ENCODE peak calls at places on chromosomes 2 and 18, in nine cellular contexts. One of them, this sample, is unnamed. For H3K4me1, the result is how much of the 10 kb centered on the place peaks cover.

GRCh38 chr2:207467716-207468347 is 61.9 kb upstream of the CREB1 start:
- DNase-seq in breast epithelium: no peak
- DNase-seq in pancreas: no peak
- DNase-seq in PC-9: no peak
- DNase-seq in psoas muscle: no peak
- DNase-seq in hepatocyte: no peak
- DNase-seq in left ventricle myocardium inferior: no peak
- DNase-seq in fibroblast of lung: peak
- DNase-seq in SK-N-SH: no peak
- DNase-seq in this sample: peak

GRCh38 chr18:74378179-74378682 is 62.6 kb downstream of the C18orf63 start:
- DNase-seq in PC-9: no peak
- DNase-seq in fibroblast of lung: no peak
- DNase-seq in left ventricle myocardium inferior: no peak
- DNase-seq in hepatocyte: no peak
- DNase-seq in SK-N-SH: no peak
- DNase-seq in pancreas: no peak
- DNase-seq in breast epithelium: no peak
- DNase-seq in psoas muscle: peak
- DNase-seq in this sample: no peak

GRCh38 chr2:88657131-88657530 is 29.9 kb upstream of the EIF2AK3 start:
- DNase-seq in hepatocyte: peak
- DNase-seq in PC-9: peak
- DNase-seq in left ventricle myocardium inferior: no peak
- DNase-seq in psoas muscle: no peak
- DNase-seq in SK-N-SH: no peak
- DNase-seq in breast epithelium: no peak
- DNase-seq in pancreas: no peak
- DNase-seq in fibroblast of lung: no peak
- DNase-seq in this sample: peak

GRCh38 chr2:214382229-214382628 is 28.6 kb upstream of the VWC2L start:
- DNase-seq in fibroblast of lung: no peak
- DNase-seq in pancreas: no peak
- DNase-seq in PC-9: no peak
- DNase-seq in breast epithelium: no peak
- DNase-seq in psoas muscle: no peak
- DNase-seq in left ventricle myocardium inferior: no peak
- DNase-seq in hepatocyte: no peak
- DNase-seq in SK-N-SH: no peak
- DNase-seq in this sample: peak

GRCh38 chr18:10081477-10081876 is 167.7 kb downstream of the VAPA start:
- DNase-seq in breast epithelium: no peak
- DNase-seq in hepatocyte: peak
- DNase-seq in fibroblast of lung: peak
- DNase-seq in pancreas: no peak
- DNase-seq in SK-N-SH: no peak
- DNase-seq in left ventricle myocardium inferior: no peak
- DNase-seq in PC-9: no peak
- DNase-seq in psoas muscle: no peak
- DNase-seq in this sample: no peak

GRCh38 chr18:67410671-67411070 is 105.8 kb downstream of the DSEL start:
- DNase-seq in left ventricle myocardium inferior: no peak
- DNase-seq in pancreas: no peak
- DNase-seq in PC-9: no peak
- DNase-seq in SK-N-SH: no peak
- DNase-seq in breast epithelium: no peak
- DNase-seq in hepatocyte: no peak
- DNase-seq in fibroblast of lung: peak
- DNase-seq in psoas muscle: no peak
- DNase-seq in this sample: no peak

GRCh38 chr2:109525836-109526235 is 87.9 kb downstream of the SEPTIN10 start:
- DNase-seq in left ventricle myocardium inferior: no peak
- DNase-seq in fibroblast of lung: no peak
- DNase-seq in PC-9: no peak
- DNase-seq in SK-N-SH: no peak
- DNase-seq in breast epithelium: no peak
- DNase-seq in psoas muscle: no peak
- DNase-seq in hepatocyte: no peak
- DNase-seq in pancreas: no peak
- DNase-seq in this sample: no peak

GRCh38 chr18:12890500-12890899 is 6.5 kb upstream of the PTPN2 start:
- DNase-seq in psoas muscle: no peak
- DNase-seq in SK-N-SH: no peak
- DNase-seq in left ventricle myocardium inferior: no peak
- DNase-seq in PC-9: peak
- DNase-seq in pancreas: no peak
- DNase-seq in breast epithelium: no peak
- DNase-seq in fibroblast of lung: no peak
- DNase-seq in hepatocyte: no peak
- DNase-seq in this sample: no peak

GRCh38 chr18:49623571-49623970 is 61.7 kb downstream of the LIPG start:
- DNase-seq in psoas muscle: no peak
- DNase-seq in hepatocyte: no peak
- DNase-seq in PC-9: no peak
- DNase-seq in SK-N-SH: no peak
- DNase-seq in pancreas: no peak
- DNase-seq in breast epithelium: no peak
- DNase-seq in fibroblast of lung: no peak
- DNase-seq in left ventricle myocardium inferior: no peak
- DNase-seq in this sample: peak

GRCh38 chr18:21991081-21991534 is 178.3 kb upstream of the GATA6 start:
- DNase-seq in fibroblast of lung: no peak
- DNase-seq in breast epithelium: no peak
- DNase-seq in hepatocyte: peak
- DNase-seq in SK-N-SH: no peak
- DNase-seq in pancreas: no peak
- DNase-seq in psoas muscle: no peak
- DNase-seq in left ventricle myocardium inferior: no peak
- DNase-seq in PC-9: no peak
- DNase-seq in this sample: no peak

GRCh38 chr2:60818272-60818671 is 62.2 kb downstream of the PAPOLG start:
- DNase-seq in breast epithelium: no peak
- DNase-seq in psoas muscle: no peak
- DNase-seq in PC-9: no peak
- DNase-seq in hepatocyte: no peak
- DNase-seq in fibroblast of lung: peak
- DNase-seq in pancreas: no peak
- DNase-seq in left ventricle myocardium inferior: no peak
- DNase-seq in SK-N-SH: no peak
- DNase-seq in this sample: no peak

DNA sequence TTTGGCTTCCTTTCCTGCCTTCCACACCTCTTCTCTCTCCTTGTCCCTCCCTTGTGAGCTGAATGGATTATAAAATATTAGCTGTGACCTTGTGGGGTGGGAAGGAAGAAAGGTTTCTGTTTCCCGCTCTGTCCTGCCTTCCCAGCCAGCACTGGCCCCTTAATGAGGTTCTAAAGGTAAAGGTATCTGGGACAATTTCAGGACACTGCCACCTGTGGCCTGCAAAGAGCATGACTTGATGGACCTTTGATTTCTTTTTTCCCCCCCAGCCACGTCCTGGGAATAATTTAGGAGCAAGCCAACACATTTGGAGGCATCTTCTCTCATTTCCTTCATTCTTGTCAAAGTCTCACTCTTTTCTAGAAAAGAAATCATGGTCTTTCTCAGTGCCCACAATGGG is 246.7 kb upstream of the EPAS1 start:
- DNase-seq in psoas muscle: no peak
- DNase-seq in left ventricle myocardium inferior: no peak
- DNase-seq in fibroblast of lung: no peak
- DNase-seq in PC-9: no peak
- DNase-seq in hepatocyte: no peak
- DNase-seq in SK-N-SH: no peak
- DNase-seq in breast epithelium: no peak
- DNase-seq in pancreas: no peak
- DNase-seq in this sample: no peak
- TF ChIP-seq CTCF in psoas muscle: no peak
- TF ChIP-seq CTCF in left ventricle myocardium inferior: no peak
- TF ChIP-seq CTCF in fibroblast of lung: no peak
- TF ChIP-seq CTCF in PC-9: peak
- TF ChIP-seq CTCF in hepatocyte: peak
- TF ChIP-seq CTCF in SK-N-SH: peak
- TF ChIP-seq CTCF in breast epithelium: no peak
- TF ChIP-seq CTCF in pancreas: no peak
- TF ChIP-seq CTCF in this sample: peak

GRCh38 chr2:74862268-74862964 is 28.5 kb downstream of the HK2 start:
- DNase-seq in hepatocyte: peak
- DNase-seq in psoas muscle: no peak
- DNase-seq in left ventricle myocardium inferior: no peak
- DNase-seq in fibroblast of lung: no peak
- DNase-seq in SK-N-SH: peak
- DNase-seq in PC-9: no peak
- DNase-seq in pancreas: no peak
- DNase-seq in breast epithelium: no peak
- DNase-seq in this sample: no peak
- H3K4me1 ChIP-seq in hepatocyte: under half
- H3K4me1 ChIP-seq in psoas muscle: under half
- H3K4me1 ChIP-seq in left ventricle myocardium inferior: under half
- H3K4me1 ChIP-seq in fibroblast of lung: under half
- H3K4me1 ChIP-seq in SK-N-SH: under half
- H3K4me1 ChIP-seq in PC-9: half or more
- H3K4me1 ChIP-seq in pancreas: under half
- H3K4me1 ChIP-seq in breast epithelium: under half
- H3K4me1 ChIP-seq in this sample: under half

DNA sequence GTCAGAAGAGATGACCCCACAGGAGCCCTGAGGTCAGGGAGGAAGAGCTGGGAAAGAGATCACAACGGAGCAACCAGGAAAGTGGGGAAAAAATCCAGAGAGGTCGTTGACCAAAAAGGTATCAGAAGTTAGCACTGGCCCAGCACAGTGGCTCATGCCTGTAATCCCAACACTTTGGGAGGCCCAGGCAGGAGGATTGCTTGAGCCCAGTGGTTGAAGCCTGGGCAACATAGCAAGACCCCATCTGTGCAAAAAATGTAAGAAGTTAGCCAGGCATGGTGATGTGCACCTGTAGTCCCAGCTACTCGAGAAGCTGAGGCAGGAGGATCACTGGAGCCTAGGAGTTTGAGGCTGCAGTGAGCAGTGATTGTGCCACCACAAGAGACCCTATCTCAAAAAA is 121.5 kb downstream of the GBX2 start:
- DNase-seq in pancreas: no peak
- DNase-seq in hepatocyte: no peak
- DNase-seq in breast epithelium: no peak
- DNase-seq in psoas muscle: no peak
- DNase-seq in fibroblast of lung: no peak
- DNase-seq in left ventricle myocardium inferior: no peak
- DNase-seq in PC-9: peak
- DNase-seq in SK-N-SH: no peak
- DNase-seq in this sample: no peak
- H3K27ac ChIP-seq in pancreas: no peak
- H3K27ac ChIP-seq in hepatocyte: no peak
- H3K27ac ChIP-seq in breast epithelium: no peak
- H3K27ac ChIP-seq in psoas muscle: no peak
- H3K27ac ChIP-seq in fibroblast of lung: no peak
- H3K27ac ChIP-seq in left ventricle myocardium inferior: no peak
- H3K27ac ChIP-seq in PC-9: no peak
- H3K27ac ChIP-seq in SK-N-SH: no peak
- H3K27ac ChIP-seq in this sample: no peak

GRCh38 chr18:44458777-44459176 is 221.9 kb upstream of the SETBP1 start:
- DNase-seq in breast epithelium: no peak
- DNase-seq in pancreas: no peak
- DNase-seq in SK-N-SH: no peak
- DNase-seq in left ventricle myocardium inferior: no peak
- DNase-seq in fibroblast of lung: peak
- DNase-seq in hepatocyte: peak
- DNase-seq in psoas muscle: no peak
- DNase-seq in PC-9: no peak
- DNase-seq in this sample: peak
- TF ChIP-seq CTCF in breast epithelium: no peak
- TF ChIP-seq CTCF in pancreas: no peak
- TF ChIP-seq CTCF in SK-N-SH: peak
- TF ChIP-seq CTCF in left ventricle myocardium inferior: no peak
- TF ChIP-seq CTCF in fibroblast of lung: peak
- TF ChIP-seq CTCF in hepatocyte: no peak
- TF ChIP-seq CTCF in psoas muscle: no peak
- TF ChIP-seq CTCF in PC-9: no peak
- TF ChIP-seq CTCF in this sample: peak

GRCh38 chr18:27619259-27619772 is 434.2 kb upstream of the CHST9 start:
- DNase-seq in breast epithelium: no peak
- DNase-seq in fibroblast of lung: no peak
- DNase-seq in hepatocyte: no peak
- DNase-seq in PC-9: no peak
- DNase-seq in SK-N-SH: no peak
- DNase-seq in psoas muscle: no peak
- DNase-seq in pancreas: no peak
- DNase-seq in left ventricle myocardium inferior: no peak
- DNase-seq in this sample: no peak
- H3K4me1 ChIP-seq in breast epithelium: under half
- H3K4me1 ChIP-seq in fibroblast of lung: under half
- H3K4me1 ChIP-seq in hepatocyte: under half
- H3K4me1 ChIP-seq in PC-9: under half
- H3K4me1 ChIP-seq in SK-N-SH: under half
- H3K4me1 ChIP-seq in psoas muscle: under half
- H3K4me1 ChIP-seq in pancreas: under half
- H3K4me1 ChIP-seq in left ventricle myocardium inferior: under half
- H3K4me1 ChIP-seq in this sample: under half

DNA sequence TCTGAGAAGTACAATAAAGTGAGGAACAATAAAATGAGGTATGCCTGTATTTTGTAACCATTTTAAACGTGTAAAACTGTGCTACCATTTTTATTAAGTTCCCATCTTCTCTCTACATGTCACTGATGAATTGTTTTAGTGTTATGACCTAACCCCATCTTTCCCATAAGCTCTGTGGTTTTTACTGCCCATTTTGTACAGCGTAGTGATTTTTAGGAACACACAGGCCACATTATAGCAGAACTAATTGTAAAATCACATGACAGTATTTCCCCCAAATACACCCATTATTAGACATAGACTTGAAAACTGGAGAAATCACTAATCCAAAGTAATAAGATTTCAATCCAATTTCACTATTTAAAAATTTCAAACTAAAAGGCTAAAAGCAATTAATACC is 130.6 kb downstream of the TMEM247 start:
- DNase-seq in pancreas: no peak
- DNase-seq in PC-9: no peak
- DNase-seq in breast epithelium: no peak
- DNase-seq in hepatocyte: no peak
- DNase-seq in fibroblast of lung: no peak
- DNase-seq in left ventricle myocardium inferior: no peak
- DNase-seq in psoas muscle: no peak
- DNase-seq in SK-N-SH: no peak
- DNase-seq in this sample: no peak
- H3K27ac ChIP-seq in pancreas: no peak
- H3K27ac ChIP-seq in PC-9: no peak
- H3K27ac ChIP-seq in breast epithelium: no peak
- H3K27ac ChIP-seq in hepatocyte: no peak
- H3K27ac ChIP-seq in fibroblast of lung: no peak
- H3K27ac ChIP-seq in left ventricle myocardium inferior: no peak
- H3K27ac ChIP-seq in psoas muscle: no peak
- H3K27ac ChIP-seq in SK-N-SH: no peak
- H3K27ac ChIP-seq in this sample: no peak